ENCODE peak calls at places on chromosomes 4 and X, in four cellular contexts. K is NT2/D1, O is fibroblast of lung, V is IMR-90. D is an unnamed sample. For H3K9me3, the result is how much of the 10 kb centered on the place peaks cover.

GRCh38 chrX:140724337-140725105 is 15.0 kb downstream of the LINC00632 start:
- DNase-seq in K (no peak), O (peak), V (no peak), D (no peak)

GRCh38 chr4:3700736-3701135 is 65.4 kb upstream of the ADRA2C start:
- DNase-seq in K (no peak), O (no peak), V (no peak), D (no peak)

GRCh38 chr4:986949-987688 is at the start of gene IDUA:
- DNase-seq in K (no peak), O (peak), V (peak), D (peak)

GRCh38 chr4:1465173-1466033 is 59.2 kb upstream of the NKX1-1 start:
- DNase-seq in K (no peak), O (no peak), V (no peak), D (no peak)

GRCh38 chrX:14673764-14674163 is 144.4 kb downstream of the GLRA2 start:
- DNase-seq in K (no peak), O (peak), V (peak), D (peak)

GRCh38 chr4:81921757-81922159 is 450.1 kb upstream of the RASGEF1B start:
- DNase-seq in K (no peak), O (no peak), V (no peak), D (no peak)

GRCh38 chr4:155809835-155810234 is 51.0 kb downstream of the GUCY1B1 start:
- DNase-seq in K (peak), O (peak), V (peak), D (peak)

GRCh38 chr4:11073621-11074051 is 355.1 kb downstream of the HS3ST1 start:
- DNase-seq in K (no peak), O (peak), V (no peak), D (no peak)

GRCh38 chr4:95165926-95166524 is 382.7 kb downstream of the UNC5C start:
- DNase-seq in K (peak), O (peak), V (peak), D (peak)

GRCh38 chr4:26420903-26421302 is 69.4 kb downstream of the CCKAR start:
- DNase-seq in K (no peak), O (peak), V (peak), D (peak)

GRCh38 chrX:115952417-115953092 is 218.0 kb upstream of the AGTR2 start:
- DNase-seq in K (no peak), O (no peak), V (no peak), D (no peak)

GRCh38 chrX:78997870-78998558 is 52.8 kb downstream of the P2RY10 start:
- DNase-seq in K (no peak), O (no peak), V (no peak), D (no peak)

GRCh38 chr4:2362286-2363055 is 56.0 kb downstream of the ZFYVE28 start:
- DNase-seq in K (no peak), O (no peak), V (no peak), D (no peak)

GRCh38 chr4:173214661-173215060 is 46.0 kb downstream of the GALNT7 start:
- DNase-seq in K (no peak), O (peak), V (peak), D (peak)

GRCh38 chr4:38313999-38314561 is 349.9 kb upstream of the KLF3 start:
- DNase-seq in K (no peak), O (peak), V (peak), D (no peak)

GRCh38 chr4:7763788-7764187 is 175.9 kb downstream of the AFAP1 start:
- DNase-seq in K (no peak), O (peak), V (peak), D (peak)

GRCh38 chr4:102299708-102300107 is 45.6 kb downstream of the SLC39A8 start:
- DNase-seq in K (no peak), O (peak), V (peak), D (peak)

GRCh38 chr4:138310991-138311390 is 68.8 kb upstream of the SLC7A11 start:
- DNase-seq in K (no peak), O (peak), V (peak), D (peak)

GRCh38 chr4:140211693-140212092 is 57.7 kb upstream of the MAML3 start:
- DNase-seq in K (no peak), O (no peak), V (no peak), D (no peak)

GRCh38 chr4:6655924-6656323 is 15.4 kb downstream of the MRFAP1 start:
- DNase-seq in K (no peak), O (no peak), V (no peak), D (no peak)

GRCh38 chrX:15864629-15865028 is 10.0 kb upstream of the AP1S2 start:
- DNase-seq in K (no peak), O (peak), V (peak), D (no peak)

GRCh38 chrX:14010566-14010965 is 19.1 kb downstream of the GEMIN8 start:
- DNase-seq in K (no peak), O (peak), V (no peak), D (no peak)

GRCh38 chr4:154497901-154498300 is 6.3 kb upstream of the DCHS2 start:
- DNase-seq in K (no peak), O (no peak), V (no peak), D (no peak)

GRCh38 chrX:28229217-28229616 is 248.0 kb upstream of the DCAF8L1 start:
- DNase-seq in K (no peak), O (no peak), V (no peak), D (no peak)

GRCh38 chrX:19017271-19017670 is 33.4 kb upstream of the PHKA2 start:
- DNase-seq in K (peak), O (peak), V (peak), D (peak)

GRCh38 chr4:126939401-126939800 is 693.4 kb upstream of the INTU start:
- DNase-seq in K (no peak), O (peak), V (peak), D (peak)

GRCh38 chr4:144788469-144788868 is 142.5 kb downstream of the HHIP start:
- DNase-seq in K (no peak), O (no peak), V (no peak), D (peak)

GRCh38 chr4:26854701-26855100 is 5.9 kb upstream of the STIM2 start:
- DNase-seq in K (no peak), O (no peak), V (no peak), D (no peak)

GRCh38 chrX:17860179-17860780 is 818 bp downstream of the RAI2 start:
- DNase-seq in K (no peak), O (peak), V (no peak), D (peak)

GRCh38 chr4:10041036-10041435 is 19.7 kb upstream of the SLC2A9 start:
- DNase-seq in K (no peak), O (no peak), V (no peak), D (no peak)

GRCh38 chr4:69831270-69831627 is 28.7 kb downstream of the SULT1E1 start:
- DNase-seq in K (no peak), O (no peak), V (no peak), D (no peak)

GRCh38 chrX:31132803-31133202 is 61.0 kb upstream of the FTHL17 start:
- DNase-seq in K (no peak), O (no peak), V (no peak), D (no peak)

GRCh38 chrX:18354369-18355329 is at the start of gene SCML2:
- DNase-seq in K (peak), O (peak), V (peak), D (peak)

GRCh38 chrX:110004210-110004609 is 1.3 kb downstream of the TMEM164 start:
- DNase-seq in K (no peak), O (no peak), V (no peak), D (no peak)
- H3K4me3 ChIP-seq in K (no peak), O (no peak), V (no peak), D (peak)

GRCh38 chr4:105282489-105282888 is 135.8 kb downstream of the TET2 start:
- DNase-seq in K (no peak), O (no peak), V (no peak), D (no peak)

GRCh38 chr4:105279314-105279713 is 132.6 kb downstream of the TET2 start:
- DNase-seq in K (no peak), O (no peak), V (no peak), D (no peak)

GRCh38 chr4:105283501-105283900 is 136.8 kb downstream of the TET2 start:
- DNase-seq in K (no peak), O (peak), V (peak), D (peak)

GRCh38 chr4:105280338-105280809 is 133.7 kb downstream of the TET2 start:
- DNase-seq in K (no peak), O (peak), V (peak), D (peak)

GRCh38 chr4:105281016-105281415 is 134.3 kb downstream of the TET2 start:
- DNase-seq in K (no peak), O (peak), V (no peak), D (no peak)
- H3K9ac ChIP-seq in K (no peak), O (no peak), V (no peak), D (no peak)

GRCh38 chr4:151983854-151984253 is 223.0 kb upstream of the GATB start:
- DNase-seq in K (no peak), O (no peak), V (no peak), D (no peak)

DNA sequence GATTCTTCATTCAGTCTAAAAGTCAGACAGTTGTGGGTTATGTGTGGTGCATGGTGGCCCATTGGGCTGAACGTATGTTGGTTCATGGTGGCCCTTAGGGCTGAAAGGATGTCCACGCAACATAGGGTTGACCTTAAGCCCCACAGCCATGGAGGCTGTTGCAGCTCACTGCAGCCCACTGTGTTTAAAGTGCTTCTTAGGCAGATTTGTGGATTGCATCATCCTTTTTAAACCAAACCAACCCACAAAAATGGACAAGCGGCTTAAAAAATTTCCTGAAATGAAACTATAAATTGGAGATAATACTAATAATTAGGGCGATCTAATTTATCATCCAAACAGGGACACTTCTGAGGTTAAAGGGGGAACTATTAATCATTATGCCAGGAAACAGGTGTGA is 219.0 kb upstream of the GATB start:
- DNase-seq in K (no peak), O (no peak), V (no peak), D (no peak)
- H3K9me3 ChIP-seq in K (under half), O (under half), V (under half), D (under half)

GRCh38 chr4:112510191-112510467 is 5.9 kb downstream of the NEUROG2 start:
- DNase-seq in K (no peak), O (no peak), V (no peak), D (no peak)
- H3K4me3 ChIP-seq in K (no peak), O (no peak), V (no peak), D (peak)

GRCh38 chr4:169640261-169640880 is 20.0 kb downstream of the CLCN3 start:
- DNase-seq in K (no peak), O (peak), V (peak), D (peak)
- H3K9ac ChIP-seq in K (no peak), O (no peak), V (no peak), D (peak)

GRCh38 chr4:30416547-30416946 is 303.6 kb upstream of the PCDH7 start:
- DNase-seq in K (no peak), O (no peak), V (no peak), D (no peak)
- H3K9me3 ChIP-seq in K (under half), O (under half), V (under half), D (under half)

GRCh38 chr4:100900134-100900533 is 382.3 kb upstream of the EMCN start:
- DNase-seq in K (no peak), O (no peak), V (no peak), D (no peak)

GRCh38 chr4:100894339-100894870 is 376.6 kb upstream of the EMCN start:
- DNase-seq in K (no peak), O (no peak), V (no peak), D (no peak)

GRCh38 chr4:100891808-100892207 is 374.0 kb upstream of the EMCN start:
- DNase-seq in K (no peak), O (no peak), V (no peak), D (no peak)

GRCh38 chr4:100898844-100899243 is 381.0 kb upstream of the EMCN start:
- DNase-seq in K (no peak), O (no peak), V (no peak), D (no peak)

GRCh38 chr4:100895572-100896197 is 377.9 kb upstream of the EMCN start:
- DNase-seq in K (no peak), O (no peak), V (no peak), D (peak)
- H3K4me3 ChIP-seq in K (no peak), O (peak), V (peak), D (peak)

DNA sequence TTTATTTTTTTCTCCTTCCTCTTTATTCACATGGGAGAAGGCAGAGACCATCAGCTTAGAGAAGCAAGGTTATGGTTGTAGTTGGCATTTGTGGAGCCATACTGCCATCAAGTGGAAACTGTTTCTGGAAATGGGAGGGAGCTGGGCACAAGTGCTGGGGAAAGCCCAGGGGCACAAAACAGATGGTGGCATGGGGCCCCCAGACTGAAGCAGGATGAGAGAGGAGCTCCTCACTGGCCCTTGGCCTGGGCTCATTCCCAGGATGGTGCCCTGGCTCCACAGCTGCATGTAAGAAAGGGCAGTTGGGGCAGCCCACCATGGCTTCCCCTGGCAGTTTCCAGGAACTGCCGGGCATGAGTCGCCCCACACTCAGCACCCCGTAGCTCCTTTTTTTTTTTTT is 59.2 kb downstream of the NBDY start:
- DNase-seq in K (no peak), O (no peak), V (peak), D (no peak)
- H3K9ac ChIP-seq in K (no peak), O (no peak), V (no peak), D (no peak)

GRCh38 chr4:92257931-92258857 is 45.6 kb upstream of the GRID2 start:
- DNase-seq in K (no peak), O (no peak), V (no peak), D (no peak)

GRCh38 chr4:92254767-92255442 is 48.9 kb upstream of the GRID2 start:
- DNase-seq in K (no peak), O (no peak), V (no peak), D (no peak)

GRCh38 chr4:92253986-92254671 is 49.6 kb upstream of the GRID2 start:
- DNase-seq in K (no peak), O (no peak), V (no peak), D (no peak)

GRCh38 chr4:92253550-92253949 is 50.2 kb upstream of the GRID2 start:
- DNase-seq in K (no peak), O (no peak), V (no peak), D (no peak)

DNA sequence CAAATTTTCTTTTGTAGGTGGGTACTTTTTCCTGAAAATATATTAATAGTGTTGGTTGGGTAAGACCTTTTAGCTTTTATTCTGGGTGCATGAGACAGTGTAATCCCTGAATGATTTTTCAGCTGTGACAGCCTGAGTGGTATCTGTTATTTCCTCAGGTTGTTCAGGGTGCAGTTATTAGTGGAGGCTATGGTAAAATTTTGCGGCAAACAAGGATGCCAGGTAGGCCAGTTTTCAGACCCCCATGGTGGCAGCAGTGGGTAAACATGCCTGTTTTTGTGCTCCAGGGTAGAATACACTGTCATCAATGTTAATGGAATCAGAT is 47.9 kb upstream of the GRID2 start:
- DNase-seq in K (no peak), O (no peak), V (no peak), D (no peak)
- H3K9me3 ChIP-seq in K (under half), O (under half), V (under half), D (under half)

GRCh38 chrX:118115948-118116307 is 682 bp downstream of the KLHL13 start:
- DNase-seq in K (no peak), O (no peak), V (no peak), D (peak)
- H3K4me3 ChIP-seq in K (peak), O (peak), V (peak), D (peak)

D was measured in adipocyte.